ENCODE peak calls at places on chromosome 2, in ten cellular contexts. G is body of pancreas; N is lower lobe of right lung; Y is A549; M is GM04504; I is left ventricle myocardium inferior; O is NCI-H1417; X is RPMI8226; T is activated naive CD4-positive, alpha-beta T cell; L is activated CD4-positive, alpha-beta memory T cell treated with anti-CD3 and anti-CD28 coated beads for 36 hours. H is an unnamed sample.

GRCh38 chr2:84641016-84641415 is 124.7 kb downstream of the DNAH6 start:
- DNase-seq in G (no peak), N (no peak), Y (no peak), M (no peak), I (no peak), O (no peak), X (no peak), T (no peak), L (no peak), H (no peak)

GRCh38 chr2:113240915-113241911 is 37.5 kb downstream of the PAX8 start:
- DNase-seq in G (peak), N (no peak), Y (peak), M (peak), I (peak), O (no peak), X (no peak), T (no peak), L (peak), H (peak)

GRCh38 chr2:192190474-192190873 is 4.3 kb downstream of the TMEFF2 start:
- DNase-seq in G (no peak), N (no peak), Y (peak), M (no peak), I (no peak), O (no peak), X (peak), T (no peak), L (no peak), H (no peak)

GRCh38 chr2:238631491-238632180 is 204.9 kb downstream of the ASB1 start:
- DNase-seq in G (no peak), N (no peak), Y (no peak), M (no peak), I (no peak), O (no peak), X (no peak), T (no peak), L (no peak), H (no peak)

GRCh38 chr2:102359527-102359926 is 3.9 kb downstream of the IL18R1 start:
- DNase-seq in G (no peak), N (no peak), Y (no peak), M (no peak), I (no peak), O (no peak), X (no peak), T (no peak), L (no peak), H (no peak)

GRCh38 chr2:206442854-206443734 is at the start of gene ADAM23:
- DNase-seq in G (no peak), N (no peak), Y (peak), M (peak), I (peak), O (peak), X (peak), T (peak), L (peak), H (no peak)

GRCh38 chr2:238998775-238999174 is 150.9 kb downstream of the TWIST2 start:
- DNase-seq in G (no peak), N (no peak), Y (no peak), M (no peak), I (no peak), O (no peak), X (no peak), T (no peak), L (no peak), H (no peak)

GRCh38 chr2:173272895-173273294 is 81.8 kb upstream of the CDCA7 start:
- DNase-seq in G (no peak), N (no peak), Y (no peak), M (no peak), I (no peak), O (no peak), X (no peak), T (no peak), L (no peak), H (no peak)

GRCh38 chr2:214103199-214104001 is 307.5 kb upstream of the VWC2L start:
- DNase-seq in G (peak), N (no peak), Y (no peak), M (no peak), I (no peak), O (peak), X (peak), T (no peak), L (no peak), H (no peak)

GRCh38 chr2:208584387-208584965 is 177.9 kb downstream of the PTH2R start:
- DNase-seq in G (no peak), N (no peak), Y (no peak), M (no peak), I (no peak), O (no peak), X (no peak), T (no peak), L (no peak), H (no peak)

GRCh38 chr2:939936-940620 is 10.6 kb upstream of the SNTG2 start:
- DNase-seq in G (no peak), N (no peak), Y (no peak), M (no peak), I (no peak), O (no peak), X (no peak), T (no peak), L (no peak), H (no peak)

GRCh38 chr2:240520143-240520973 is 37.4 kb downstream of the ANKMY1 start:
- DNase-seq in G (no peak), N (no peak), Y (no peak), M (no peak), I (no peak), O (no peak), X (no peak), T (no peak), L (peak), H (no peak)

GRCh38 chr2:231706731-231707624 is 1.3 kb upstream of the PTMA start:
- DNase-seq in G (peak), N (peak), Y (peak), M (peak), I (peak), O (peak), X (peak), T (peak), L (peak), H (peak)